ENCODE peak calls at places on chromosome 6, in six cellular contexts. M, D, I, O, W and Q are unnamed samples.

GRCh38 chr6:126152346-126152745 is 166.0 kb downstream of the TRMT11 start:
- DNase-seq in W (no peak), O (no peak), D (no peak), M (no peak), I (no peak), Q (no peak)

GRCh38 chr6:134379086-134379485 is 61.2 kb upstream of the SGK1 start:
- DNase-seq in D (no peak), M (no peak), O (no peak), I (no peak), W (peak), Q (peak)

GRCh38 chr6:125469915-125470314 is 168.1 kb upstream of the HDDC2 start:
- DNase-seq in D (no peak), O (peak), W (no peak), M (peak), I (no peak), Q (no peak)

GRCh38 chr6:105504660-105505059 is 101.8 kb upstream of the PREP start:
- DNase-seq in D (no peak), M (no peak), W (no peak), I (no peak), O (no peak), Q (no peak)

GRCh38 chr6:111625511-111626331 is 20.0 kb upstream of the TRAF3IP2 start:
- DNase-seq in W (no peak), O (peak), M (no peak), D (no peak), I (no peak), Q (no peak)

GRCh38 chr6:21902766-21903165 is 309.2 kb downstream of the SOX4 start:
- DNase-seq in O (no peak), D (no peak), W (no peak), I (no peak), M (no peak), Q (no peak)

GRCh38 chr6:134170844-134171243 is 118.4 kb upstream of the SLC2A12 start:
- DNase-seq in D (no peak), M (no peak), W (no peak), I (no peak), O (no peak), Q (no peak)

GRCh38 chr6:32790306-32790705 is 26.5 kb downstream of the HLA-DOB start:
- DNase-seq in D (no peak), I (no peak), O (no peak), W (no peak), M (no peak), Q (no peak)

GRCh38 chr6:89948876-89949275 is 54.6 kb downstream of the GJA10 start:
- DNase-seq in I (no peak), M (no peak), W (no peak), D (no peak), O (no peak), Q (no peak)

GRCh38 chr6:12751694-12752304 is 35.2 kb downstream of the PHACTR1 start:
- DNase-seq in W (no peak), I (no peak), M (peak), D (no peak), O (peak), Q (peak)

GRCh38 chr6:142892254-142893021 is 52.5 kb downstream of the HIVEP2 start:
- DNase-seq in W (no peak), O (no peak), D (no peak), M (no peak), I (no peak), Q (no peak)

GRCh38 chr6:142897659-142898058 is 47.3 kb downstream of the HIVEP2 start:
- DNase-seq in I (no peak), O (peak), W (no peak), D (no peak), M (no peak), Q (no peak)

GRCh38 chr6:142896732-142897131 is 48.2 kb downstream of the HIVEP2 start:
- DNase-seq in D (no peak), M (no peak), O (no peak), I (no peak), W (no peak), Q (no peak)

GRCh38 chr6:142891454-142891853 is 53.5 kb downstream of the HIVEP2 start:
- DNase-seq in W (no peak), M (no peak), O (no peak), I (no peak), D (no peak), Q (no peak)

GRCh38 chr6:142893088-142893487 is 51.9 kb downstream of the HIVEP2 start:
- DNase-seq in M (no peak), O (peak), D (no peak), I (no peak), W (no peak), Q (peak)
- H3K27ac ChIP-seq in M (no peak), O (no peak), D (no peak), I (no peak), W (no peak), Q (no peak)

DNA sequence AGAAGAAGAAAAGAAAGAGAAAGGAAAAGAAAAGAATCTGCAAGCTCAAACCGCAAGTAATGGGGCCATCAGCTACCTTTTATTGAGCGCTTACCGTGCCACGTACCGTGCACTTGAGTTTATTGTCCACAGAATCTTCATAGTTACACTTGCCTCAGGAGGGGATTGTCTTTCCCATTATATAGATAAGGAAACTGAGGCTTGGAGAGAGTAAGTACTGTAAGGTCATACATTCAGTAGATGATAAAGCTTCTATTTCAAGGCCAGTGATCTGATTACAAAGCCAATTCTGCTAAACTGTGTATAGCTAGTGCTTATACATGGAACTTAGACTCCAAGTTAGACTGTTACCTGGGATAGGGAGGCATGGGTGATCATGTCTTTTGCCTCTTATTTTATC is 110.4 kb upstream of the IYD start:
- DNase-seq in W (no peak), O (no peak), D (no peak), M (no peak), I (no peak), Q (no peak)
- H3K27ac ChIP-seq in W (no peak), O (no peak), D (no peak), M (no peak), I (no peak), Q (peak)

GRCh38 chr6:93549868-93550267 is 130.5 kb upstream of the EPHA7 start:
- DNase-seq in I (no peak), M (no peak), D (no peak), O (no peak), W (no peak), Q (no peak)

GRCh38 chr6:93550551-93551276 is 131.4 kb upstream of the EPHA7 start:
- DNase-seq in I (no peak), O (peak), D (no peak), M (no peak), W (no peak), Q (no peak)

GRCh38 chr6:93554018-93554417 is 134.7 kb upstream of the EPHA7 start:
- DNase-seq in W (no peak), M (no peak), D (no peak), I (no peak), O (no peak), Q (no peak)
- H3K27ac ChIP-seq in W (no peak), M (no peak), D (no peak), I (no peak), O (no peak), Q (no peak)

DNA sequence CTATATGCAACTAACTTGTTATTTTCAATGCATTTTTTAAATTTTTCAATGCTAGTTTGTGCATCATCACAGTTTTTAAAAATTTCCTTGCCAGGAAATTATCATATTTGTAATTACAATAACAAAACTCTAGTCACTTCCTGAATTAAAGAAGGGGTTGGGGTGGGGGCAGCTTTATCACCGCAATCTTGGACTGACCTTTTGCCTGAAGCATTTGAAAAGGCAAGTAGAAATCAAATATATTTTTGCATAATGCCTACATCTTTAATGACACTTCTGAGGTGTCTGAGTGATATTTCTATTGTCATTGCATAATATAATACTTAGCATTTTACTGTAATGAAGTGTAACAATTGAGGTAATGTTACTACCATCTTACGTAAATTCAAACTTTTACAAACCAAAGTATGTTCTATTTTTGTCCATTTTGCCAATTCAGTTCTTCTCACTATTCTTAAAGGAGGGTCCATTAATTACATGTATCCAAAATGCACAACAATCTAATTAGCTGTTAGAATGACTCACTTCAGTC is 65.2 kb downstream of the SYNE1 start:
- DNase-seq in D (no peak), W (no peak), I (no peak), O (no peak), M (no peak), Q (no peak)
- H3K27ac ChIP-seq in D (no peak), W (no peak), I (no peak), O (no peak), M (no peak), Q (no peak)

DNA sequence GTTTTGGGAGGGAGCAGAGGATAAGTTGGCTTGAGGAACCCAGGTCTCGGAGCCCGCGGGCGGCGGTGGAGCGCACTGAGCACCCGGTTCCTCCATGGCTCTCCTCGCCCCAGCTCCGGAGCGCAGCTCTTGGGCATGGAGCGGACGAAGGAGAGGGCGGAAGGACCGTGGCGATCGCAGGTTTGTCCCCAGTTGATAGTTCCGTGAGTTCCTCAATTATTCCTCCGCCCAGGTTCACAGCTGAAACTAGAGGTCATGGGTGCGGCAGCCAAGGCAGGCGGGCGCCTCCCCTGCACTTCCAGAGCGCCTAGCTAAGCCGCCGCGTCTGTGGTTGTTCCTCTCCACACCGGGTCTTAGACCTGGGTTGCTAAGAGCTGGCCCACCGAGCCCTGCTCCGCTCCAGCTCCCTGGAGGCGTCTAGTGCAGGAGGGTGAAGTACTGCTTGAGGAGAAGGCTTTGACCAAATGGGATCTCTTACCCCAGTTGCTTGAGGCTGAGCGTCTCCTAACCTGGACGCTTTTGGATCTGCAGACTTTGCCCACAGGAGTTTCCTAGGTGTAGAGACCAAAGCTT is at the start of gene HTR1B:
- DNase-seq in M (no peak), I (no peak), O (peak), D (no peak), W (no peak), Q (no peak)
- H3K27ac ChIP-seq in M (no peak), I (no peak), O (no peak), D (no peak), W (no peak), Q (no peak)

GRCh38 chr6:14743465-14744211 is 502.2 kb upstream of the JARID2 start:
- DNase-seq in W (no peak), I (peak), D (peak), M (peak), O (peak), Q (peak)
- H3K27ac ChIP-seq in W (no peak), I (peak), D (no peak), M (peak), O (peak), Q (peak)

GRCh38 chr6:40287296-40287820 is 299.8 kb downstream of the LRFN2 start:
- DNase-seq in W (no peak), O (no peak), I (no peak), M (no peak), D (no peak), Q (no peak)
- H3K27ac ChIP-seq in W (no peak), O (no peak), I (no peak), M (no peak), D (no peak), Q (no peak)

DNA sequence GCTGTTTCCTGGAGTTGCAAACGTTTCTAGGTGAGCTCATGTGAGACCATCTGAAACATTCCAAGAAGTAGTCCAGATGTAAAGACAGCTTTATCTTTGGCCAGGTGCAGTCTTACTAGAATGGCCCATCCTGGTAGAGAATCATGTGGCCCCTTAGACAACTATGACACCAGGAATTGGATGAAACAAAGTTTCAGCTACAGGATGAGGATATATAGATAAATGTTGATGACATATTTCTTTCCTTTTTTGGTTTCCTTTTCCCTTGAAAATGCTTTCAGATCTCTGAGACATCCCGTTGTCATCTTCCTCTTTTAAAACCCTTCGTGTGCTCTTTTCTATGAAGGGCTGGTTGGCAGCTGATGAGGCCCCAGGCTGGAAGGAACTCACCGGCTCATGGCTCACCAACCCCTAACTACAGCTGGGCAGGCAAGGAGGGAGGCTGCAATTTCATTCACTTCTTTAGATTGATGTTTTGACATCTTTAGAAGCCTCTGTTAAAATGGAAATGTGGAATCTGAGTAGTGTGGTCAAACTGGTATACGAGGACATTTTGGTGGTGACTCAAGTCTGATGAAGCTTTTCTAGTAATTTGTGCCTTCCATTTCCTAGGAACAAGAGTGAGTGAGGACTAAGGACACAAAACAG is 167.9 kb upstream of the TNFAIP3 start:
- DNase-seq in W (no peak), I (no peak), M (peak), O (peak), D (no peak), Q (no peak)
- H3K27ac ChIP-seq in W (no peak), I (no peak), M (peak), O (no peak), D (no peak), Q (peak)

DNA sequence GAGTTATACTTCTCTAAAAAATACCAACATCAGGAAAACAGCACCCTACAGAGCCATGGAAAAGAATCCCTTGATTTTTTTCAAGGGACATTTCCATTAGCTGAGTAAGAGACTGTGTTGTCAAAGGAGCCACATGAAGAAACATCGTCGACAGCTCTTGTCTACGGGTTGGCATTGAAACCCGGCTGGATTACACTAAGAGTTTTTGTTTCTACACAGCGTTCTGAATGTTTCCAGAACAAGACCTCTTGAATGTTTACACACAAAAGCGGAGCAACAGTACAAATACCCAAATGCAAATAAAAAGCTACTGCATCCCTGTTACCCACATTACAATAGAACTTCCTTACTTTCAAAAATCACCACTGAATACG is 2.4 kb upstream of the MYLK4 start:
- DNase-seq in M (peak), W (no peak), D (no peak), I (no peak), O (no peak), Q (no peak)
- H3K27ac ChIP-seq in M (peak), W (no peak), D (no peak), I (no peak), O (no peak), Q (no peak)